ENCODE peak calls at places on chromosomes 7 and 10, in five cellular contexts. E, D, C, M and X are unnamed samples.

GRCh38 chr7:6437251-6437650 is 10.5 kb downstream of the DAGLB start:
- DNase-seq in M (no peak), D (no peak), E (no peak), C (no peak), X (no peak)

GRCh38 chr10:104299031-104299904 is 30.3 kb downstream of the GSTO2 start:
- DNase-seq in C (no peak), E (peak; percentile 62), D (no peak), M (no peak), X (no peak)

GRCh38 chr7:24706211-24707165 is 50.8 kb downstream of the GSDME start:
- DNase-seq in E (no peak), C (no peak), M (no peak), D (no peak), X (no peak)

GRCh38 chr7:110307776-110308175 is 783.2 kb upstream of the LRRN3 start:
- DNase-seq in C (no peak), M (no peak), E (no peak), D (no peak), X (no peak)

GRCh38 chr10:47370015-47370767 is 13.9 kb downstream of the ZNF488 start:
- DNase-seq in M (no peak), C (no peak), D (no peak), E (peak; percentile 2), X (no peak)

GRCh38 chr7:30459591-30460245 is 18.9 kb downstream of the NOD1 start:
- DNase-seq in D (peak; percentile 92), E (peak; percentile 74), C (peak; percentile 13), M (peak; percentile 81), X (peak; percentile 77)

GRCh38 chr10:79056736-79057391 is 11.9 kb upstream of the ZMIZ1 start:
- DNase-seq in M (peak; percentile 18), C (no peak), D (no peak), E (peak; percentile 5), X (no peak)

GRCh38 chr10:77771450-77771849 is 133.8 kb upstream of the KCNMA1 start:
- DNase-seq in M (no peak), D (no peak), E (no peak), C (no peak), X (no peak)

GRCh38 chr7:5094641-5095040 is 49.0 kb downstream of the RBAK start:
- DNase-seq in D (no peak), E (no peak), M (no peak), C (no peak), X (no peak)

GRCh38 chr7:45937862-45938261 is 16.8 kb upstream of the IGFBP3 start:
- DNase-seq in M (no peak), D (no peak), E (no peak), C (no peak), X (no peak)

GRCh38 chr10:27783660-27784059 is 38.0 kb upstream of the MKX start:
- DNase-seq in C (peak; percentile 59), E (no peak), M (no peak), D (peak; percentile 23), X (peak; percentile 11)

GRCh38 chr7:130290745-130291144 is 2.2 kb upstream of the CPA4 start:
- DNase-seq in E (no peak), D (no peak), C (peak; percentile 17), M (no peak), X (no peak)

GRCh38 chr10:71357792-71358265 is 38.8 kb downstream of the SLC29A3 start:
- DNase-seq in C (no peak), D (no peak), M (no peak), E (peak; percentile 66), X (no peak)

GRCh38 chr7:30987936-30988335 is 24.2 kb downstream of the GHRHR start:
- DNase-seq in E (no peak), M (no peak), C (no peak), D (no peak), X (no peak)

GRCh38 chr10:11685787-11686218 is 56.4 kb upstream of the ECHDC3 start:
- DNase-seq in E (peak; percentile 94), M (peak; percentile 92), D (no peak), C (peak; percentile 72), X (no peak)

GRCh38 chr10:114024876-114025609 is 18.6 kb upstream of the ADRB1 start:
- DNase-seq in M (no peak), D (no peak), E (no peak), C (no peak), X (peak; percentile 15)

GRCh38 chr10:19906108-19906791 is 90.0 kb downstream of the PLXDC2 start:
- DNase-seq in C (no peak), E (no peak), M (no peak), D (no peak), X (no peak)

GRCh38 chr7:122746948-122747347 is 44.2 kb upstream of the RNF148 start:
- DNase-seq in E (no peak), M (no peak), D (no peak), C (no peak), X (no peak)

GRCh38 chr7:122738937-122739336 is 36.2 kb upstream of the RNF148 start:
- DNase-seq in E (no peak), C (no peak), M (no peak), D (no peak), X (no peak)

GRCh38 chr7:122748195-122748594 is 45.5 kb upstream of the RNF148 start:
- DNase-seq in C (no peak), E (no peak), D (no peak), M (no peak), X (no peak)

DNA sequence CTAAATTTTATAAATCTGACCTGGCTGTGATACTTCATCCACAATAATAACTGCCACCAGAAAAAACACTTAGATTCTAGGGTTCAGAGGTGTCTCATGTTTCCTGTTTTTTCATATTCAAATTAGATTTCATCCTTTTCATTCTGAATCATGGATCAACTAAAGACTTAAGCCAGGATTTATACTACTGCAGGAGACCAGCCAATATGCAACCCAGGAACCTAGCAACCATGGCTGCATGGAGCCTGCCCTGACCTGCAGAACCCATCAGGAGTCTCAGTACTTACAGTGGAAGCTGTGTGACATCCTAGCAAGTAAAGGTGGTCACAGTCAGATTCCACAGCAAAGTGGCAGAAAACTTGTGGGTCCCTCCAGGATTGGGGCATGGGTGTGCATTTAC is 40.5 kb upstream of the RNF148 start:
- DNase-seq in M (no peak), E (no peak), D (no peak), C (no peak), X (no peak)
- TF ChIP-seq CTCF in M (no peak), E (no peak), D (no peak), C (no peak), X (no peak)

GRCh38 chr10:26573674-26574073 is 123.8 kb upstream of the PDSS1 start:
- DNase-seq in M (no peak), D (no peak), C (no peak), E (no peak), X (no peak)
- TF ChIP-seq CTCF in M (no peak), D (no peak), C (peak; percentile 23), E (no peak), X (no peak)

DNA sequence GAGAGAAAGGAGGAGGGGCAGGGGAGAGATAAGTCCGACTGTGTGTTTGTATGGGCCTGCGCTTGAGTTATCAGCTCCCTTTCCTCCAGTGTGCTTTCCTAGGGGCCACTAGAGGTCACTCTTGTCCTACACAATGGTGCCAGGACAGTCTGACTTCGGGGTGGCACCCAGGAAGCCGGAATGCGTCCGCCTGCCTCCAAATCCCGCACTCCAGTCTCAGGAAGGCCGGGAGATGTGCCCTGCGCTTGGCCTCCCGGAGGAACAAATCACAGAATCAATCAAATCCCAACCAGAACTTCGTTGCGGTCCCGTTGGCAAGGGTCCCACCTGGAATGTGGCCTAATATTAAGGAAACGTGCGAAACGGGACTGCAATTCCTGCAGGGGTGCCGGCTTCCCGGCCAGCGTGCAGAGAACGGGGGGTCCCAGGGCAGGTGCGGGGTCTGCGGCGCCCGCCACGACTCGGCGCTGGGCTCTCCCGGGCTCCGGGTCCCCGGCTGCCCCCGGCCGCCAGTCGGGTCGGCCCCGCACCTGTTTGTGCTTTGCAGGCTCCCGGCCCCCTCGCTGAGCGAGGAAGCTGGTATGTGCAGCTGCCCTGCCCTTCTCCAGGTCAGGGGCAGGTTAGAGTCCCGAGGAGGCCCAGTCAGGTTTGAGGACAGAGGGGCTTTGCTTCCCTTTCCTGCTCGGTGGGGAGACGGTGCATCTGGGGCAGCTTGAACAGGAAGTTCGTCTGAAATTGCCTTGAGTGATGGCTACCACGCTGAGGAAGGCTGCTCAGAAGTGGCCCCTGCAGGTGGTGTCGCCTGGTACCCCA is 21.0 kb upstream of the HPS1 start:
- DNase-seq in E (peak; percentile 72), C (peak; percentile 67), D (no peak), M (peak; percentile 77), X (peak; percentile 65)
- TF ChIP-seq CTCF in E (peak; percentile 67), C (peak; percentile 62), D (peak; percentile 89), M (peak; percentile 78), X (peak; percentile 88)

GRCh38 chr10:67788028-67788886 is 49.7 kb downstream of the DNAJC12 start:
- DNase-seq in E (no peak), D (no peak), M (peak; percentile 81), C (peak; percentile 88), X (no peak)
- TF ChIP-seq CTCF in E (no peak), D (peak; percentile 35), M (peak; percentile 71), C (peak; percentile 89), X (peak; percentile 31)

DNA sequence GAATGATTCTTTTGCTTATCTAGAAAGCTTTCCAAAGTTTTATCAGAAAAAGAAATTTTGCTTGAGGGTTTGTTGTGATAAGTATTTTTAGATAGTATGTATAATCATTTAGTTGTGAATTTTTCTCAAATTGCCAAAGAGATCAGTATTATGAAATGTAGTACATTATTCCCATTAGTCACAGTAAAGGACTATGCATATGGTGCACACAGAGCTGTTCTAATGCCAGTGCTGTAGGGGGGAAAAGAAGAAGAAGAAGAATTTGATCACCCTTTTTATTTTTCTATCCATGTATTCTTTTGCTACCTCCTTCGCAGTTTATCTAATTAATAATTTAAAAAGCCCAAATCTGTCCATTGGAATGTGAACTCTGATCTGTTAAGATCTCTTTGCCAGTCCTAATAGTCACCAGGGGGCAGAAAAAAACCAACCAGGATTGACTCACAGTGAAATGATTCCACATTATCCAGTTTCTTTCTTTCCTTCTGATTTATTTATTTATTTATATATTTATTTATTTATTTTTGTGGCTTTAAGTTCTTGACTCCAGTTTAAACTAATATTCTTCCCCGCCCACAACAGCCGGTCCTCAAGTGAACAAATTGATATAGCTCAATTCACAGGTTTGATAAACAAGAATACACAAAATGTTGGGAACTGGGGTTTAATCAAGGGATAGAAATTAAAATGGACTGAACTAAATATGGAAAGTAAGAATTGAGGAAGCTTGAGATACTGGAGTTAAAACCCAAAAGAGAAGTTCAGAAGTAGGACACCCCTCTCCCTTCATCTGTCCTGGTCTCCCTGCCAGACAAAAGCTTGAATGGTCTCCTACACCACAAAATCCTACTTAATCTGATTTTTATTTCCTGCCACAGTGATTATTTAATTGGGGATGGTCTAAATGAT is 4.9 kb downstream of the RBM20 start:
- DNase-seq in D (no peak), E (no peak), M (no peak), C (no peak), X (no peak)
- TF ChIP-seq CTCF in D (no peak), E (no peak), M (no peak), C (no peak), X (no peak)

DNA sequence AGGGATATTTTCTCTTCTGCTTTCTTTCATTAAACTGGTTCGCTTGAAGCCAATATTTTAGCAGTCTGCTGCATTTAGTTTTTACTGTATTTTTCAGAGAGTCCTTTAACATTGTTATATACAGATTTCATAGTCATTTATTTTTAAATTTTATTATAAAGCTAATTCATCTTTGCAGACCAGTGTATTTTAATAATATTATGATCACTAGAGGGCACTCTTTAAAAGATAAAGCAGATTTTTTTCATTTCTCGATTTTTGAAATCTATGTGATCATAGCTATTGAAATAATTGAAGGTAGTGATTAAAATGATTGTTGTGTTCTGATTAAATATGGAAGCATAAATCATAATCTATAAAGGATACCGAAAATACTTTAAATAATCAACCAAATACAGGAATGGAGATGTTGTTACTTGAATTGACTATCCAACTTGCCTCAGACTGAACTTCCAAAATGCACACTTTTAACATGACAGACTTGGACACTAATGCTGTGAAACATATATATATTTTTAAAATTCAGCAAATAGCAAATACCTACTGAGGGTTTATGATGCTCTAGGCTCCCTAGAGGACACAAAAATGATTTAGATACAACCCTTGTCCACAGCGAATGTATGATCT is 35.2 kb downstream of the ST7 start:
- DNase-seq in D (no peak), C (no peak), M (no peak), E (no peak), X (no peak)
- TF ChIP-seq CTCF in D (peak; percentile 1), C (no peak), M (no peak), E (no peak), X (no peak)